ENCODE peak calls at places on chromosomes 2 and 18, in eight cellular contexts. One of them, this sample, is unnamed.
A peak's percentile ranks its signal among the peaks of the same experiment; 100 is the strongest.

GRCh38 chr18:56890632-56891031 is 239.5 kb downstream of the WDR7 start:
- DNase-seq in breast epithelium: no peak
- DNase-seq in A549: peak; percentile 3
- DNase-seq in adrenal gland: no peak
- DNase-seq in body of pancreas: no peak
- DNase-seq in testis: no peak
- DNase-seq in stomach: no peak
- DNase-seq in uterus: no peak
- DNase-seq in this sample: no peak

GRCh38 chr2:215428060-215428910 is 7.6 kb downstream of the FN1 start:
- DNase-seq in A549: no peak
- DNase-seq in adrenal gland: no peak
- DNase-seq in body of pancreas: no peak
- DNase-seq in uterus: no peak
- DNase-seq in testis: no peak
- DNase-seq in stomach: no peak
- DNase-seq in breast epithelium: no peak
- DNase-seq in this sample: no peak

GRCh38 chr2:226903179-226903578 is 67.3 kb downstream of the RHBDD1 start:
- DNase-seq in stomach: no peak
- DNase-seq in A549: peak; percentile 13
- DNase-seq in adrenal gland: peak; percentile 30
- DNase-seq in body of pancreas: no peak
- DNase-seq in uterus: no peak
- DNase-seq in breast epithelium: no peak
- DNase-seq in testis: no peak
- DNase-seq in this sample: no peak

GRCh38 chr2:135817466-135817865 is 19.5 kb downstream of the LCT start:
- DNase-seq in breast epithelium: no peak
- DNase-seq in uterus: no peak
- DNase-seq in A549: no peak
- DNase-seq in stomach: no peak
- DNase-seq in body of pancreas: no peak
- DNase-seq in testis: no peak
- DNase-seq in adrenal gland: no peak
- DNase-seq in this sample: no peak

GRCh38 chr2:235573331-235574221 is 79.7 kb downstream of the AGAP1 start:
- DNase-seq in testis: no peak
- DNase-seq in uterus: no peak
- DNase-seq in stomach: peak; percentile 33
- DNase-seq in breast epithelium: no peak
- DNase-seq in adrenal gland: no peak
- DNase-seq in body of pancreas: peak; percentile 59
- DNase-seq in A549: no peak
- DNase-seq in this sample: no peak

GRCh38 chr2:239669181-239669898 is 268.5 kb upstream of the HDAC4 start:
- DNase-seq in body of pancreas: no peak
- DNase-seq in adrenal gland: no peak
- DNase-seq in testis: no peak
- DNase-seq in stomach: no peak
- DNase-seq in uterus: no peak
- DNase-seq in breast epithelium: no peak
- DNase-seq in A549: no peak
- DNase-seq in this sample: no peak

GRCh38 chr2:236051351-236051750 is 116.8 kb downstream of the GBX2 start:
- DNase-seq in uterus: no peak
- DNase-seq in stomach: no peak
- DNase-seq in breast epithelium: no peak
- DNase-seq in body of pancreas: no peak
- DNase-seq in A549: no peak
- DNase-seq in testis: no peak
- DNase-seq in adrenal gland: no peak
- DNase-seq in this sample: no peak

GRCh38 chr2:191571163-191571769 is 106.7 kb upstream of the NABP1 start:
- DNase-seq in breast epithelium: no peak
- DNase-seq in adrenal gland: no peak
- DNase-seq in uterus: no peak
- DNase-seq in stomach: no peak
- DNase-seq in A549: peak; percentile 40
- DNase-seq in body of pancreas: no peak
- DNase-seq in testis: peak; percentile 31
- DNase-seq in this sample: peak; percentile 67

GRCh38 chr2:196535742-196536141 is 103.8 kb upstream of the CCDC150 start:
- DNase-seq in body of pancreas: no peak
- DNase-seq in breast epithelium: no peak
- DNase-seq in A549: no peak
- DNase-seq in uterus: no peak
- DNase-seq in testis: no peak
- DNase-seq in adrenal gland: no peak
- DNase-seq in stomach: no peak
- DNase-seq in this sample: no peak

GRCh38 chr2:217695033-217695520 is 307.7 kb downstream of the TNS1 start:
- DNase-seq in body of pancreas: no peak
- DNase-seq in breast epithelium: peak; percentile 60
- DNase-seq in stomach: no peak
- DNase-seq in testis: no peak
- DNase-seq in A549: no peak
- DNase-seq in uterus: no peak
- DNase-seq in adrenal gland: no peak
- DNase-seq in this sample: no peak

GRCh38 chr2:130728007-130728454 is 839 bp upstream of the GPR148 start:
- DNase-seq in uterus: no peak
- DNase-seq in stomach: peak; percentile 51
- DNase-seq in A549: no peak
- DNase-seq in body of pancreas: peak; percentile 83
- DNase-seq in adrenal gland: peak; percentile 51
- DNase-seq in testis: peak; percentile 56
- DNase-seq in breast epithelium: no peak
- DNase-seq in this sample: no peak

GRCh38 chr2:18910843-18911242 is 321.5 kb upstream of the NT5C1B start:
- DNase-seq in breast epithelium: no peak
- DNase-seq in stomach: no peak
- DNase-seq in A549: no peak
- DNase-seq in adrenal gland: no peak
- DNase-seq in body of pancreas: no peak
- DNase-seq in testis: no peak
- DNase-seq in uterus: no peak
- DNase-seq in this sample: no peak

GRCh38 chr2:68391099-68391498 is 26.0 kb downstream of the PLEK start:
- DNase-seq in testis: no peak
- DNase-seq in body of pancreas: no peak
- DNase-seq in uterus: no peak
- DNase-seq in adrenal gland: no peak
- DNase-seq in breast epithelium: no peak
- DNase-seq in A549: no peak
- DNase-seq in stomach: no peak
- DNase-seq in this sample: peak; percentile 53

GRCh38 chr2:132550285-132550684 is 119.7 kb downstream of the LYPD1 start:
- DNase-seq in A549: no peak
- DNase-seq in stomach: no peak
- DNase-seq in uterus: no peak
- DNase-seq in breast epithelium: no peak
- DNase-seq in body of pancreas: no peak
- DNase-seq in adrenal gland: no peak
- DNase-seq in testis: no peak
- DNase-seq in this sample: no peak

GRCh38 chr2:191899442-191899841 is 52.6 kb upstream of the CAVIN2 start:
- DNase-seq in uterus: no peak
- DNase-seq in A549: no peak
- DNase-seq in breast epithelium: no peak
- DNase-seq in adrenal gland: no peak
- DNase-seq in body of pancreas: no peak
- DNase-seq in stomach: no peak
- DNase-seq in testis: no peak
- DNase-seq in this sample: no peak

GRCh38 chr2:67393237-67393636 is 3.9 kb upstream of the ETAA1 start:
- DNase-seq in stomach: no peak
- DNase-seq in uterus: no peak
- DNase-seq in body of pancreas: no peak
- DNase-seq in breast epithelium: no peak
- DNase-seq in testis: no peak
- DNase-seq in A549: no peak
- DNase-seq in adrenal gland: no peak
- DNase-seq in this sample: no peak

DNA sequence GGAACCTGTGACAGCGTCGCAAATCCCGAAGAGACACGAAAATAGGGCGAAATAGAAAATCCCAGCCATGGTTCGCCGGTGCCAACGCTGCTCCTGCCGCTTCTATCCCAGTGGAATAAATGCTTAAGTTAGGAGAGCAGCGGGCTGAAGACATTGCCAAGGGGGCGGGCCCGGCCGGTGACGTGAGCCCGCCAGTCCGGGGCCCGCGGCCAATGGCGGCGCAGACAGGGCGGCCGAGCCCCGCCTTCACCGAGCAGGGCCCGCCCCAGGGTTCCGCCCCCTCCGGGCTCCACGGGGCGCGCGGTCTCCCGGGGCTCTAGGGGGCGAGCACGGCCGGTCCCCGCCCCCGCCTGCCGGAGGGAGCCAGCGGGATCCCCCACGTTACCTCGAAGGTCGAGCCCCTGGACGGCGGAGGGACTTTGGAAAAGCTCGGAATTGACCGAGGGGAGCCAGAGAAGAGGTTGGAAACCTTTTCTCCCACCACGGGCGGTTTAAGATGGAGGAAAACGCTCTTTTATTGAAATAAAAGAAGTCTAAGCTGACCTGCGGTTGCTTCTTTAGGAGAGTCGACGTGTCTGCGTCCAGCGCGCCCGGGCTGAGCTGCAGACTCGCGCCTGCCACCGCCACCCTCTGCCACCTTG is at the start of gene EPHA4:
- DNase-seq in breast epithelium: peak; percentile 82
- DNase-seq in testis: peak; percentile 93
- DNase-seq in adrenal gland: peak; percentile 88
- DNase-seq in body of pancreas: peak; percentile 90
- DNase-seq in A549: peak; percentile 72
- DNase-seq in stomach: peak; percentile 89
- DNase-seq in uterus: peak; percentile 93
- DNase-seq in this sample: peak; percentile 89
- TF ChIP-seq POLR2A in breast epithelium: no peak
- TF ChIP-seq POLR2A in testis: peak; percentile 71
- TF ChIP-seq POLR2A in adrenal gland: peak; percentile 91
- TF ChIP-seq POLR2A in body of pancreas: peak; percentile 67
- TF ChIP-seq POLR2A in A549: peak; percentile 40
- TF ChIP-seq POLR2A in stomach: no peak
- TF ChIP-seq POLR2A in uterus: peak; percentile 75
- TF ChIP-seq POLR2A in this sample: no peak

GRCh38 chr2:53770264-53770663 is 2.7 kb downstream of the CHAC2 start:
- DNase-seq in body of pancreas: no peak
- DNase-seq in breast epithelium: no peak
- DNase-seq in A549: no peak
- DNase-seq in adrenal gland: no peak
- DNase-seq in stomach: no peak
- DNase-seq in uterus: no peak
- DNase-seq in testis: no peak
- DNase-seq in this sample: peak; percentile 51

GRCh38 chr2:53768233-53768542 is 584 bp downstream of the CHAC2 start:
- DNase-seq in testis: peak; percentile 63
- DNase-seq in adrenal gland: no peak
- DNase-seq in uterus: no peak
- DNase-seq in body of pancreas: no peak
- DNase-seq in breast epithelium: no peak
- DNase-seq in stomach: no peak
- DNase-seq in A549: peak; percentile 66
- DNase-seq in this sample: no peak

GRCh38 chr2:53765749-53766148 is 1.9 kb upstream of the CHAC2 start:
- DNase-seq in uterus: no peak
- DNase-seq in testis: no peak
- DNase-seq in body of pancreas: no peak
- DNase-seq in A549: no peak
- DNase-seq in breast epithelium: no peak
- DNase-seq in stomach: no peak
- DNase-seq in adrenal gland: no peak
- DNase-seq in this sample: peak; percentile 42

GRCh38 chr2:53769318-53769945 is 1.8 kb downstream of the CHAC2 start:
- DNase-seq in A549: no peak
- DNase-seq in breast epithelium: no peak
- DNase-seq in body of pancreas: no peak
- DNase-seq in adrenal gland: no peak
- DNase-seq in stomach: no peak
- DNase-seq in testis: no peak
- DNase-seq in uterus: no peak
- DNase-seq in this sample: peak; percentile 15

DNA sequence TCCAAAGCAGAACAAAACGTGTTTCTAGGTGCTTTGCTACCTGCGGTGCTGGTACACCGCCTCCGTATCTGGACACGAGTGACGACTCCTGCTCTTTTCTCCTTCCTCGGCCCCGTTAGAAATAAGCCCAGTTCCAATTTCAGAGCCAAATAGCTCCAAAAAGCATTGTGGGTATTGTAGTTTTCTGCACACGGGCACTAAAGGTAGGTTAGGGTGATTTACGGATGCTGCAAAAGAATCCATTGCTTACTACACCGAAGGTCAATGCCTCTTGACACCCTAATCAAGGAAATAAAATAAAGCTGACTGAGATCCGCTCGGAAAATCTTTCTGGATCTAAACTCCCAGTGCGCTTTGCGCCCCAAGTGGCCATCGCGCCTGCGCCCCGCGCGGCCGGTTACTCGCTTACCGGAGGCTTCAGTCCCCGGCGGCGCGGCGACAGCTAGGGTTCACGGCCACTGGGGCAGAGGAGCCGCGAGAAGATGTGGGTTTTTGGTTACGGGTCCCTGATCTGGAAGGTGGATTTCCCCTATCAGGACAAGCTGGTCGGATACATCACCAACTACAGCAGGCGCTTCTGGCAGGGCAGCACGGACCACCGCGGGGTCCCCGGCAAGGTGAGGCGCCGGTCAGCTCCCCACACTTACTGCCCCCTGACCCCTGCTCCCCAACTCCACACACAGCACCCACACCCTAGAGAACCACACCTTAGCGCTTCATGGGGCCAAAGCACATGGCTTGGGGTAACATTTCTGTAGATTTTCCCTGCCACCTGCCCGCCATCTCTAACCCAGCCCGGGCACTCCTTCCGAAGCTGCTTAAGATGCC is at the start of gene CHAC2:
- DNase-seq in A549: peak; percentile 83
- DNase-seq in breast epithelium: peak; percentile 77
- DNase-seq in uterus: peak; percentile 77
- DNase-seq in testis: peak; percentile 91
- DNase-seq in adrenal gland: peak; percentile 90
- DNase-seq in body of pancreas: peak; percentile 83
- DNase-seq in stomach: peak; percentile 89
- DNase-seq in this sample: peak; percentile 91
- TF ChIP-seq POLR2A in A549: peak; percentile 89
- TF ChIP-seq POLR2A in breast epithelium: no peak
- TF ChIP-seq POLR2A in uterus: peak; percentile 23
- TF ChIP-seq POLR2A in testis: no peak
- TF ChIP-seq POLR2A in adrenal gland: peak; percentile 80
- TF ChIP-seq POLR2A in body of pancreas: peak; percentile 42
- TF ChIP-seq POLR2A in stomach: no peak
- TF ChIP-seq POLR2A in this sample: peak; percentile 97

GRCh38 chr2:180707867-180708205 is 272.6 kb upstream of the UBE2E3 start:
- DNase-seq in breast epithelium: no peak
- DNase-seq in body of pancreas: peak; percentile 34
- DNase-seq in adrenal gland: no peak
- DNase-seq in uterus: no peak
- DNase-seq in A549: peak; percentile 17
- DNase-seq in stomach: no peak
- DNase-seq in testis: no peak
- DNase-seq in this sample: no peak
- TF ChIP-seq POLR2A in breast epithelium: no peak
- TF ChIP-seq POLR2A in body of pancreas: no peak
- TF ChIP-seq POLR2A in adrenal gland: no peak
- TF ChIP-seq POLR2A in uterus: no peak
- TF ChIP-seq POLR2A in A549: no peak
- TF ChIP-seq POLR2A in stomach: no peak
- TF ChIP-seq POLR2A in testis: no peak
- TF ChIP-seq POLR2A in this sample: no peak

GRCh38 chr2:9821805-9822445 is 21.3 kb upstream of the TAF1B start:
- DNase-seq in body of pancreas: no peak
- DNase-seq in breast epithelium: no peak
- DNase-seq in A549: no peak
- DNase-seq in stomach: no peak
- DNase-seq in testis: no peak
- DNase-seq in uterus: no peak
- DNase-seq in adrenal gland: no peak
- DNase-seq in this sample: no peak
- TF ChIP-seq POLR2A in body of pancreas: no peak
- TF ChIP-seq POLR2A in breast epithelium: no peak
- TF ChIP-seq POLR2A in A549: no peak
- TF ChIP-seq POLR2A in stomach: no peak
- TF ChIP-seq POLR2A in testis: no peak
- TF ChIP-seq POLR2A in uterus: no peak
- TF ChIP-seq POLR2A in adrenal gland: no peak
- TF ChIP-seq POLR2A in this sample: no peak

This sample was measured in erythroblast.